ENCODE peak calls at places on chromosomes 7 and 10, in eight cellular contexts. X is KBM-7, F is suprapubic skin, R is thoracic aorta, Y is neural progenitor cell, S is renal cortical epithelial cell, U is NCI-H1105 treated with DMSO at 0.1 percent for 48 hours, B is ecto neural progenitor cell. V is an unnamed sample.

GRCh38 chr10:75542902-75543301 is 111.5 kb downstream of the LRMDA start:
- DNase-seq in X (no peak), F (peak), R (peak), Y (peak), S (peak), U (no peak), B (peak), V (no peak)

GRCh38 chr7:38317457-38318037 is 44.1 kb upstream of the TARP start:
- DNase-seq in X (peak), F (no peak), R (no peak), Y (no peak), S (no peak), U (no peak), B (no peak), V (no peak)

GRCh38 chr10:36036137-36036536 is 394.0 kb upstream of the FZD8 start:
- DNase-seq in X (no peak), F (no peak), R (no peak), Y (no peak), S (no peak), U (no peak), B (no peak), V (no peak)

GRCh38 chr7:126924477-126924876 is 328.3 kb downstream of the GRM8 start:
- DNase-seq in X (no peak), F (no peak), R (no peak), Y (no peak), S (no peak), U (no peak), B (no peak), V (no peak)

GRCh38 chr10:124737708-124738107 is 6.5 kb downstream of the FAM53B start:
- DNase-seq in X (no peak), F (no peak), R (no peak), Y (no peak), S (no peak), U (no peak), B (no peak), V (no peak)

GRCh38 chr7:958221-959200 is 4.0 kb upstream of the ADAP1 start:
- DNase-seq in X (no peak), F (no peak), R (no peak), Y (peak), S (no peak), U (no peak), B (no peak), V (no peak)

GRCh38 chr7:155753446-155753965 is 58.8 kb downstream of the SHH start:
- DNase-seq in X (no peak), F (no peak), R (no peak), Y (no peak), S (no peak), U (no peak), B (no peak), V (no peak)

GRCh38 chr7:2019693-2020511 is 212.8 kb downstream of the MAD1L1 start:
- DNase-seq in X (peak), F (peak), R (peak), Y (no peak), S (peak), U (no peak), B (no peak), V (peak)

GRCh38 chr7:84637568-84638338 is 443.2 kb upstream of the SEMA3A start:
- DNase-seq in X (no peak), F (no peak), R (no peak), Y (peak), S (peak), U (no peak), B (no peak), V (peak)

GRCh38 chr7:1144269-1144771 is 15.7 kb downstream of the ZFAND2A start:
- DNase-seq in X (peak), F (no peak), R (no peak), Y (peak), S (peak), U (no peak), B (no peak), V (peak)

GRCh38 chr10:1123198-1123597 is 67.0 kb downstream of the WDR37 start:
- DNase-seq in X (peak), F (no peak), R (no peak), Y (no peak), S (no peak), U (no peak), B (no peak), V (peak)

GRCh38 chr7:18499407-18500197 is 4.1 kb downstream of the HDAC9 start:
- DNase-seq in X (no peak), F (no peak), R (no peak), Y (no peak), S (no peak), U (no peak), B (no peak), V (no peak)

GRCh38 chr10:44034946-44035345 is 350.0 kb downstream of the CXCL12 start:
- DNase-seq in X (no peak), F (no peak), R (no peak), Y (no peak), S (no peak), U (no peak), B (no peak), V (no peak)

GRCh38 chr7:66185680-66186187 is 19.4 kb upstream of the TPST1 start:
- DNase-seq in X (peak), F (no peak), R (no peak), Y (no peak), S (no peak), U (no peak), B (no peak), V (peak)

GRCh38 chr10:22931948-22932347 is 4.1 kb downstream of the ARMC3 start:
- DNase-seq in X (no peak), F (no peak), R (no peak), Y (no peak), S (peak), U (peak), B (no peak), V (peak)